ENCODE peak calls at places on chromosomes 6 and 20, in seven cellular contexts. P is cardiac fibroblast, C is ecto neural progenitor cell, B is fibroblast of the conjunctiva, T is substantia nigra, N is esophagus muscularis mucosa, O is GM12865. E is an unnamed sample.

GRCh38 chr6:84156306-84156705 is 71.1 kb downstream of the CEP162 start:
- DNase-seq in P (no peak), C (no peak), B (no peak), T (no peak), N (no peak), O (no peak), E (no peak)

GRCh38 chr6:108484016-108484415 is 76.7 kb upstream of the FOXO3 start:
- DNase-seq in P (no peak), C (no peak), B (no peak), T (no peak), N (no peak), O (no peak), E (no peak)

GRCh38 chr6:170149681-170150589 is 140.9 kb downstream of the DLL1 start:
- DNase-seq in P (no peak), C (no peak), B (no peak), T (no peak), N (no peak), O (no peak), E (no peak)

GRCh38 chr6:149995971-149996370 is 29.4 kb downstream of the RAET1L start:
- DNase-seq in P (no peak), C (no peak), B (no peak), T (no peak), N (peak), O (no peak), E (no peak)

GRCh38 chr20:5991623-5992441 is 41.4 kb downstream of the MCM8 start:
- DNase-seq in P (peak), C (no peak), B (no peak), T (no peak), N (no peak), O (no peak), E (no peak)

GRCh38 chr20:62413896-62414481 is 6.9 kb upstream of the CABLES2 start:
- DNase-seq in P (no peak), C (no peak), B (no peak), T (no peak), N (no peak), O (no peak), E (no peak)

GRCh38 chr6:53306819-53307347 is 41.9 kb downstream of the ELOVL5 start:
- DNase-seq in P (peak), C (no peak), B (no peak), T (no peak), N (no peak), O (peak), E (peak)

GRCh38 chr6:168671863-168672546 is 231.0 kb downstream of the SMOC2 start:
- DNase-seq in P (no peak), C (no peak), B (no peak), T (no peak), N (no peak), O (no peak), E (no peak)

GRCh38 chr6:163415176-163415619 is 680 bp downstream of the QKI start:
- DNase-seq in P (no peak), C (no peak), B (no peak), T (no peak), N (no peak), O (peak), E (no peak)

GRCh38 chr6:74946961-74947360 is 258.9 kb downstream of the COL12A1 start:
- DNase-seq in P (peak), C (no peak), B (no peak), T (no peak), N (no peak), O (no peak), E (peak)

GRCh38 chr6:722608-723007 is 29.7 kb upstream of the EXOC2 start:
- DNase-seq in P (peak), C (no peak), B (no peak), T (no peak), N (no peak), O (peak), E (peak)

GRCh38 chr6:24825130-24825630 is 26.5 kb upstream of the ARMH2 start:
- DNase-seq in P (no peak), C (no peak), B (no peak), T (no peak), N (no peak), O (no peak), E (no peak)

GRCh38 chr20:21510414-21510971 is 3.4 kb downstream of the NKX2-2 start:
- DNase-seq in P (no peak), C (peak), B (no peak), T (no peak), N (no peak), O (no peak), E (no peak)

GRCh38 chr20:53871541-53871940 is 198.9 kb downstream of the BCAS1 start:
- DNase-seq in P (no peak), C (no peak), B (no peak), T (no peak), N (no peak), O (no peak), E (no peak)

GRCh38 chr6:10081075-10081474 is 333.8 kb downstream of the TFAP2A start:
- DNase-seq in P (no peak), C (no peak), B (no peak), T (no peak), N (no peak), O (no peak), E (no peak)

GRCh38 chr6:135496805-135497411 is 632 bp downstream of the AHI1 start:
- DNase-seq in P (peak), C (no peak), B (no peak), T (no peak), N (no peak), O (no peak), E (peak)

GRCh38 chr6:37218061-37218460 is 39.5 kb upstream of the TBC1D22B start:
- DNase-seq in P (no peak), C (no peak), B (no peak), T (no peak), N (no peak), O (no peak), E (no peak)

GRCh38 chr20:62344782-62345181 is 22.3 kb downstream of the LAMA5 start:
- DNase-seq in P (no peak), C (no peak), B (no peak), T (no peak), N (no peak), O (peak), E (no peak)

GRCh38 chr20:17873410-17874270 is 95.0 kb downstream of the SNX5 start:
- DNase-seq in P (peak), C (no peak), B (peak), T (peak), N (no peak), O (peak), E (peak)

GRCh38 chr20:4813839-4814695 is 92.4 kb downstream of the PRND start:
- DNase-seq in P (peak), C (no peak), B (no peak), T (no peak), N (no peak), O (peak), E (no peak)

GRCh38 chr20:56759741-56760278 is 130.7 kb downstream of the TFAP2C start:
- DNase-seq in P (no peak), C (no peak), B (no peak), T (no peak), N (no peak), O (no peak), E (no peak)

GRCh38 chr6:37137201-37137880 is 32.6 kb upstream of the PIM1 start:
- DNase-seq in P (peak), C (peak), B (peak), T (no peak), N (no peak), O (peak), E (peak)